ENCODE peak calls at places on chromosome 10, in four cellular contexts. T, M, Y and H are unnamed samples.
A peak's percentile ranks its signal among the peaks of the same experiment; 100 is the strongest.

GRCh38 chr10:11581213-11581612 is 30.2 kb downstream of the USP6NL start:
- DNase-seq in T (no peak), M (no peak), Y (no peak), H (no peak)

GRCh38 chr10:133087679-133088523 is at the start of gene ADGRA1:
- DNase-seq in T (peak; percentile 87), M (no peak), Y (no peak), H (peak; percentile 13)

GRCh38 chr10:132877473-132877872 is 64.9 kb downstream of the CFAP46 start:
- DNase-seq in T (no peak), M (no peak), Y (no peak), H (no peak)

GRCh38 chr10:56090914-56091540 is 270.0 kb downstream of the ZWINT start:
- DNase-seq in T (no peak), M (no peak), Y (no peak), H (no peak)

GRCh38 chr10:89476676-89477075 is 58.7 kb downstream of the SLC16A12 start:
- DNase-seq in T (no peak), M (no peak), Y (peak; percentile 55), H (no peak)

GRCh38 chr10:47296111-47296894 is 3.7 kb upstream of the GDF10 start:
- DNase-seq in T (no peak), M (no peak), Y (no peak), H (no peak)

GRCh38 chr10:111273635-111274034 is 196.8 kb downstream of the ADRA2A start:
- DNase-seq in T (no peak), M (no peak), Y (no peak), H (no peak)

GRCh38 chr10:84605802-84606201 is 277.4 kb downstream of the CCSER2 start:
- DNase-seq in T (no peak), M (no peak), Y (no peak), H (no peak)

GRCh38 chr10:119416855-119417254 is 125.7 kb downstream of the RGS10 start:
- DNase-seq in T (peak; percentile 79), M (peak; percentile 60), Y (peak; percentile 56), H (peak; percentile 66)

GRCh38 chr10:6176691-6177231 is 26.0 kb upstream of the PFKFB3 start:
- DNase-seq in T (no peak), M (no peak), Y (no peak), H (no peak)

GRCh38 chr10:110500515-110500905 is 2.8 kb downstream of the DUSP5 start:
- DNase-seq in T (no peak), M (peak; percentile 36), Y (no peak), H (no peak)

GRCh38 chr10:44982114-44982460 is 3.5 kb upstream of the DEPP1 start:
- DNase-seq in T (no peak), M (peak; percentile 57), Y (no peak), H (no peak)

GRCh38 chr10:86188326-86188725 is 178.3 kb downstream of the GRID1 start:
- DNase-seq in T (no peak), M (no peak), Y (no peak), H (no peak)

GRCh38 chr10:18364987-18365775 is 225.0 kb downstream of the CACNB2 start:
- DNase-seq in T (no peak), M (no peak), Y (no peak), H (no peak)

GRCh38 chr10:114615600-114616007 is 42.5 kb downstream of the ABLIM1 start:
- DNase-seq in T (no peak), M (no peak), Y (no peak), H (no peak)

GRCh38 chr10:100816671-100817070 is 71.3 kb downstream of the PAX2 start:
- DNase-seq in T (peak; percentile 95), M (no peak), Y (no peak), H (no peak)

GRCh38 chr10:100814751-100815474 is 69.5 kb downstream of the PAX2 start:
- DNase-seq in T (no peak), M (no peak), Y (no peak), H (no peak)

GRCh38 chr10:100819424-100819823 is 74.0 kb downstream of the PAX2 start:
- DNase-seq in T (no peak), M (no peak), Y (no peak), H (no peak)

GRCh38 chr10:100812978-100813377 is 67.6 kb downstream of the PAX2 start:
- DNase-seq in T (no peak), M (no peak), Y (no peak), H (no peak)

DNA sequence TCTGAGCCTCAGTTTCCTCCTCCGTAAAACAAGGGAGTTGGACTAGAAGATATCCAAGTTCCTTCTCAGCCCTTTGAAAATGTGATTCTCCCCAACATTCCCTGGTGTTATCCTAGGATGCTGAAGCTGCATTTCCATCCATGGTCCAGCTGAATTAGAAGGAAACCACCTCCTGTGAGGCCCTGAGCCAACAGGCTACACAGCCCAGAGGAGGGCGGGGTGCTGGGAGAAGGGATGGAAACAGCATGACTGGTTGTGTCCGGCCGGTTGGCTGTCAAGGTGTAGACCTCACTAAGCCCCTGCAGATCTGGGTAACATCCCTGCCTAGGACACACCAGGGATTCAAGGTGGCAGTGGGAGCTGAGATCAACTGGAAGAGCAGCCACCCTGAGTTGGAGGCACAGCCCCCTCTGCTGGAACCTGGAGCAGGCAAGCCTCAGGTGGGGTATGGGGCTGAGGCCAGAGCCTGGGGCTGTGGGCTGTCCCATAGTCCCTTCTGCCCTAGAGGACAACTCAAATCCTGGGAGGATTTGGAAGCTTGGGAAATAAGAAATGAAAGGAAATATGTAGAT is 72.0 kb downstream of the PAX2 start:
- DNase-seq in T (peak; percentile 70), M (no peak), Y (no peak), H (no peak)
- H3K27me3 ChIP-seq in T (peaks cover 99% of the 10 kb centered on the region), M (peaks cover 19% of the 10 kb centered on the region), Y (peaks cover 17% of the 10 kb centered on the region), H (peaks cover 86% of the 10 kb centered on the region)

GRCh38 chr10:102778781-102779180 is 35.0 kb downstream of the WBP1L start:
- DNase-seq in T (no peak), M (no peak), Y (no peak), H (no peak)
- H3K4me1 ChIP-seq in T (peaks cover 55% of the 10 kb centered on the region), M (peaks cover 41% of the 10 kb centered on the region), Y (peaks cover 47% of the 10 kb centered on the region), H (peaks cover 50% of the 10 kb centered on the region)

DNA sequence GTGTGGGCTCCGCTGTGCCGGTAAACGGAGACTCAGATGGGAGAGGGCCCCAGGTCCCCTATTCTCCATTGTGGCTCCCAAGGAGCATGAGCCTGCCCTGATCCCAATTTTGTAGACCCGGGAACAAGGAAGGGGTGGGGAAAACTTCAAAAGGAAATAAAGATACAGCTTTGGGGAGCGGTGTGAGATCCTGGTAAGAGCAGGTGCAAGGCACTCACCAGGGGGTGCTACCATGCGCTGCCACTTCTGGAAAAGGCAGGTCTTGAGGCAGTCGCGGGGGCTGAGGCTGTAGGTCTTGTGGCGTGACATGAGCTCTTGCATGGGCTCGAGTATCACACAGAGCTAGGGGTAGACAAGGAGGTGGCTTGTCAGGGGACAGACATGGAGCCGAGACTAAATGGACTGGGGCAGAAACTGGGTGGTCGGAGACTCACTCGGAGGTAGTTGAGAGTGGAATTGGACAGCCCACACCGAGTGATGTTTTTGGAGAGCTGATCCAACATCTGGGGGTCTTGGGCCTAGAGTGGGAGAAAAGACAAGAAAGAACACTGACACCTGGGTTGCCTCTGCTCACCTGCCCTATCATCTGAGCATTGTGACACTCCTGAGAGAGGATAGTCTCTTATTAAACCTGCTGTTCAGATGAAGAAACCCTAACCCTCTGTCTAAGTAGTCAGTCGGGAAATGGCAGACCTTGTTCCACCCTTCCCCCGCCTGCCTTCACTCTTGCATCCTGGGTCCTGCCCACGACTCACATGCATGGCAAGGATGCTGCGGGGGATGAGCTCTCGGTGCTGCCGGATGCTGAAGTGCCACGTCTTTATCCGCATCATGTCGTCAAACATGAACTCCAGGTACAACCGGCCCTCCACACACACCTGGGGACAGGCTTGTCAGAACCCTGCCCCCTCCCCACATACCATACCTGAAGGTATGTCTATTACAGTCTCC is 10.7 kb downstream of the LDB1 start:
- DNase-seq in T (no peak), M (no peak), Y (no peak), H (no peak)
- H3K36me3 ChIP-seq in T (no peaks in the 10 kb centered on the region), M (no peaks in the 10 kb centered on the region), Y (peaks cover 47% of the 10 kb centered on the region), H (peaks cover 45% of the 10 kb centered on the region)

GRCh38 chr10:49296826-49297225 is 2.1 kb upstream of the C10orf71 start:
- DNase-seq in T (peak; percentile 30), M (no peak), Y (no peak), H (no peak)

GRCh38 chr10:49292565-49293207 is 6.3 kb upstream of the C10orf71 start:
- DNase-seq in T (no peak), M (no peak), Y (no peak), H (no peak)

GRCh38 chr10:49296382-49296781 is 2.6 kb upstream of the C10orf71 start:
- DNase-seq in T (no peak), M (no peak), Y (no peak), H (no peak)

GRCh38 chr10:49293208-49293603 is 5.8 kb upstream of the C10orf71 start:
- DNase-seq in T (no peak), M (no peak), Y (no peak), H (no peak)

GRCh38 chr10:49295297-49295696 is 3.7 kb upstream of the C10orf71 start:
- DNase-seq in T (no peak), M (no peak), Y (no peak), H (no peak)
- H3K27me3 ChIP-seq in T (no peaks in the 10 kb centered on the region), M (no peaks in the 10 kb centered on the region), Y (no peaks in the 10 kb centered on the region), H (peaks cover 3% of the 10 kb centered on the region)

GRCh38 chr10:122197823-122198222 is 73.3 kb upstream of the BTBD16 start:
- DNase-seq in T (peak; percentile 68), M (no peak), Y (no peak), H (no peak)
- H3K4me1 ChIP-seq in T (peaks cover 24% of the 10 kb centered on the region), M (no peaks in the 10 kb centered on the region), Y (no peaks in the 10 kb centered on the region), H (no peaks in the 10 kb centered on the region)

GRCh38 chr10:113094114-113094486 is 144.1 kb downstream of the TCF7L2 start:
- DNase-seq in T (no peak), M (no peak), Y (no peak), H (peak; percentile 70)
- H3K36me3 ChIP-seq in T (no peaks in the 10 kb centered on the region), M (no peaks in the 10 kb centered on the region), Y (peaks cover 4% of the 10 kb centered on the region), H (no peaks in the 10 kb centered on the region)

DNA sequence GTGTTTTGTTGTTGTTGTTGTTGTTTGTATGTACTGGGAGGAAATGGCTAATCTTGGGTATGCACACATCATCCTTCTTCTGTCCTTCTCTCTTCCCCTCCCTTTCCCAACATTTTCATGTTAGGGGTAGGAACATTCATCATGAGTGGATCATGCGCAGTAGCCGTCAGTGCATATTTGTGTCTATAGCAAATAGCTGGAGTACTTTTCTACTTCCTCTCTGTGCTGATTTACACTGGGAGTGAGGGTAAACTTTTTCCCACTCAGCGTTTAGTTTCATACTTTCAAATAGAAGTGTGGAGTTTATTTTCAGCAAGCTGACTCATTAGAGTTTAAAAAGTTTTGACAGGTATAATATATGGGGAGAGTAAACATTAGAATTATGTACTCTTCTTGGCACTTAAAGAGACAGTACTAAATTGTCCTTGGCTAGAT is 80.5 kb upstream of the PRKG1 start:
- DNase-seq in T (no peak), M (peak; percentile 24), Y (peak; percentile 63), H (no peak)
- H3K27me3 ChIP-seq in T (peaks cover 52% of the 10 kb centered on the region), M (no peaks in the 10 kb centered on the region), Y (no peaks in the 10 kb centered on the region), H (peaks cover 91% of the 10 kb centered on the region)

GRCh38 chr10:103192089-103192450 is 1.0 kb downstream of the NT5C2 start:
- DNase-seq in T (no peak), M (no peak), Y (no peak), H (peak; percentile 22)
- H3K4me1 ChIP-seq in T (peaks cover 18% of the 10 kb centered on the region), M (no peaks in the 10 kb centered on the region), Y (peaks cover 20% of the 10 kb centered on the region), H (peaks cover 25% of the 10 kb centered on the region)